ENCODE peak calls at places on chromosomes 4 and X, in four cellular contexts. B, E, L and S are unnamed samples.

GRCh38 chrX:16931371-16931770 is 15.1 kb upstream of the REPS2 start:
- DNase-seq in B (no peak), E (no peak), L (peak; percentile 61), S (no peak)

GRCh38 chr4:75715105-75715799 is 9.1 kb upstream of the USO1 start:
- DNase-seq in B (no peak), E (no peak), L (no peak), S (peak; percentile 28)

GRCh38 chr4:168540086-168540864 is 43.4 kb downstream of the PALLD start:
- DNase-seq in L (no peak), B (no peak), E (no peak), S (no peak)

GRCh38 chrX:28920554-28920953 is 333.3 kb downstream of the IL1RAPL1 start:
- DNase-seq in L (no peak), E (no peak), B (no peak), S (no peak)

GRCh38 chrX:133538148-133538547 is 122.9 kb upstream of the GPC4 start:
- DNase-seq in B (no peak), L (no peak), E (no peak), S (no peak)

GRCh38 chr4:91448668-91449330 is 855.0 kb upstream of the GRID2 start:
- DNase-seq in L (no peak), B (no peak), E (no peak), S (no peak)

GRCh38 chr4:156952078-156952759 is 19.4 kb downstream of the PDGFC start:
- DNase-seq in L (no peak), E (no peak), B (no peak), S (no peak)

GRCh38 chrX:124086411-124086810 is 124.9 kb downstream of the STAG2 start:
- DNase-seq in E (no peak), L (no peak), B (no peak), S (no peak)

GRCh38 chrX:109622270-109622669 is 2.7 kb downstream of the KCNE5 start:
- DNase-seq in B (no peak), E (no peak), L (peak; percentile 8), S (no peak)

GRCh38 chr4:57191523-57192034 is 81.4 kb upstream of the IGFBP7 start:
- DNase-seq in E (peak; percentile 22), B (no peak), L (no peak), S (no peak)

GRCh38 chr4:123298798-123299197 is 97.8 kb upstream of the SPRY1 start:
- DNase-seq in B (no peak), L (no peak), E (no peak), S (no peak)

GRCh38 chr4:10944321-10944720 is 259.8 kb upstream of the CLNK start:
- DNase-seq in L (no peak), B (no peak), E (no peak), S (no peak)

GRCh38 chr4:150942539-150942938 is 72.5 kb downstream of the LRBA start:
- DNase-seq in B (no peak), E (no peak), L (no peak), S (no peak)

GRCh38 chr4:150940123-150940522 is 75.0 kb downstream of the LRBA start:
- DNase-seq in E (no peak), B (no peak), L (no peak), S (no peak)

GRCh38 chr4:150938873-150939499 is 76.1 kb downstream of the LRBA start:
- DNase-seq in E (no peak), L (no peak), B (no peak), S (no peak)

GRCh38 chr4:150934022-150934421 is 81.1 kb downstream of the LRBA start:
- DNase-seq in B (no peak), L (no peak), E (no peak), S (no peak)

GRCh38 chr4:150938417-150938816 is 76.7 kb downstream of the LRBA start:
- DNase-seq in E (no peak), L (no peak), B (no peak), S (no peak)
- TF ChIP-seq FOXJ3 in E (no peak), L (no peak), B (no peak), S (no peak)

GRCh38 chr4:113962719-113963274 is 16.6 kb downstream of the ARSJ start:
- DNase-seq in L (no peak), E (no peak), B (no peak), S (no peak)

GRCh38 chr4:113957961-113958360 is 21.5 kb downstream of the ARSJ start:
- DNase-seq in B (no peak), E (no peak), L (no peak), S (no peak)

GRCh38 chr4:113958766-113959540 is 20.5 kb downstream of the ARSJ start:
- DNase-seq in E (no peak), L (no peak), B (peak; percentile 74), S (no peak)

GRCh38 chr4:113960684-113961321 is 18.6 kb downstream of the ARSJ start:
- DNase-seq in E (no peak), B (no peak), L (no peak), S (no peak)

DNA sequence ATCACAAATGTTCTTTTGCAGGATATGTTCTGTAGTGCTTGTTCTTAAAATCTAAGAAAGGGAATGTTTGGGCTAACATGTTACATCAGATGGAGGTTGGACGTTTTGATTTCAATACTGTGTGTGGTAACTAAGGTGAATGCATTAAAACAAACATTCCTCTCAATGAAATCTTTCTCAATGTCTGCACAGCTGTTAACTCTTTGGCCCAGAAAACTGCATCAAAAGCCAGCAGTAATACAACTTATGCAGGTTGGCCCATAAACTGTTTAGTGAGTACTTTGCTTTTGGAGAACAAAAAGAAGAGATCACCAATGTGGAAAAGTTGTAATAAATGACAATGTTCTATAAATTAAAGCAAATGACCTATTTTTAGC is 18.1 kb downstream of the ARSJ start:
- DNase-seq in B (no peak), L (no peak), E (no peak), S (no peak)
- TF ChIP-seq FOXJ3 in B (no peak), L (no peak), E (no peak), S (no peak)

GRCh38 chr4:105092356-105092755 is 54.3 kb upstream of the TET2 start:
- DNase-seq in L (no peak), E (no peak), B (no peak), S (no peak)
- TF ChIP-seq FOXJ3 in L (no peak), E (no peak), B (no peak), S (no peak)

GRCh38 chr4:2621419-2621818 is 85.0 kb downstream of the FAM193A start:
- DNase-seq in L (no peak), B (no peak), E (no peak), S (no peak)
- TF ChIP-seq FOXJ3 in L (no peak), B (no peak), E (no peak), S (no peak)

DNA sequence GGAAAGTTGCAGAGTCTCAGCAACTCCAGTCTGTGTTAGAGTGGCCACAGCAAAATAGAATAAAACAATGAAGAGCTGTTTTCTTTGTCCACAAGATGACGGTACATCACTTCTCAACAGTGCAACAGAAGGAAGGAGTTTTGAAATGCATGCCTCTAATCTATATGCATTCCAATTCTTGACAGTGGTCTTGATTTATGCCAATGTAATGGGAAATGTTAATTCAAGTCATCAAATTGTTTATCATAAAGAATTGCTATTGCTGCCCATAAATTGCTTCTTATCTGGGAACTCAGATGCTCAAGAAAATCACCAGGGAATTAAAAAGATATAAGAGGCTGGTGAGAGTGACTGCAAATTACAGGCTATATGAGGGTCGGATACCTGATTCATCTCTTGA is 195.5 kb upstream of the PRPS2 start:
- DNase-seq in L (no peak), B (no peak), E (no peak), S (no peak)
- TF ChIP-seq FOXJ3 in L (no peak), B (no peak), E (no peak), S (no peak)

DNA sequence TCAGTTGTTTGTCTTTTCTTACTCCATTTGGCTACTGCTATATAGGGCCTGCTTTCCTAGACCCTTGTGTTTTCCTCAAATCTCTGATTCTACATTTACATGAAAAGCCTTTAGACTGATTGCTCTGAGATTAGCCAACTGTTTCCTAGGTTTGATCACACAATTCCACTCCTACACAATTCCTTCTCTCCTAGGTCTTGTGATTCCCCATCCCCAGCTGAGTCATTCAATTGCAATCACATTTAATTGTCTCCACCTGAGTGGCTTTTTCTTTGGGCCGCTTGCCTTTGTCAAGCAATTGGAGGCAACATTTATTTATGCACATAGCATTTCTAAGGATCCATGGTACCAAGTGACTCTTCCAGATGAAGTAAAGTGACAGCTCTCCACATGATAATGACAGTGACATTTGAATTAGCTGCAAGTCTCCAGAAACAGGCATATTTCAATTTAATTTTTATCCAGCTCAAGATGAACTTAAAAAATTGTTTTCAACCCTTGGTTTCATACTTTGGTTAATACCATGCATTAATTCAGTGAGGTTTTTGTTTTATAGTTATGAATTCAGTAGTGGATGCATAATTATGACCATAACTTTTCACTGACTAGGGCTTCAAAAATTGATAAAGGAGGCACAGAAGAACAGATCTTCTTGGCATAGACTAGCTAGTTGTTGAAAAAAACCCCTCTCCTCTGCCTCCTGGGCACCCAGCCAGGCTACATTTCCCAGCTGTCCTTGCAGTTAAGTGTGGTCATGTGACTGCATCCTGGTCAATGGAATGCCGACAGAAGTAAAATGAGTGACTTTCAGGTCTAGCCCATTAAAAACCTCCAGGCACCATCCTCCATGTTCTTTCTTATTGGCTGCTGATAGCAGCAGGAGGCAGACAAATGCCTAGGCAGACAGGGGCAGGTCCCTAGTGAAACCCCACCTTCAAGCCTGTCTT is 35.6 kb downstream of the ATXN3L start:
- DNase-seq in E (peak; percentile 14), L (no peak), B (no peak), S (no peak)
- TF ChIP-seq FOXJ3 in E (no peak), L (no peak), B (no peak), S (no peak)

GRCh38 chr4:148021706-148022105 is 289.8 kb downstream of the ARHGAP10 start:
- DNase-seq in B (no peak), L (no peak), E (no peak), S (no peak)
- TF ChIP-seq FOXJ3 in B (no peak), L (no peak), E (no peak), S (no peak)

GRCh38 chr4:186191266-186192067 is at the start of gene CYP4V2:
- DNase-seq in E (peak; percentile 73), B (peak; percentile 60), L (peak; percentile 89), S (peak; percentile 90)
- TF ChIP-seq FOXJ3 in E (no peak), B (peak; percentile 29), L (no peak), S (no peak)